ENCODE peak calls at places on chromosomes 6 and 20, in five cellular contexts. One of them, this sample, is unnamed.

GRCh38 chr6:130720076-130720475 is 107.1 kb upstream of the SMLR1 start:
- DNase-seq in HepG2: no peak
- DNase-seq in GM12878: no peak
- DNase-seq in NT2/D1: no peak
- DNase-seq in H1: no peak
- DNase-seq in this sample: no peak

GRCh38 chr20:44075191-44075949 is 111.6 kb downstream of the JPH2 start:
- DNase-seq in HepG2: no peak
- DNase-seq in GM12878: no peak
- DNase-seq in NT2/D1: no peak
- DNase-seq in H1: no peak
- DNase-seq in this sample: no peak

GRCh38 chr20:49275634-49276033 is 2.2 kb downstream of the ZNFX1 start:
- DNase-seq in HepG2: no peak
- DNase-seq in GM12878: no peak
- DNase-seq in NT2/D1: no peak
- DNase-seq in H1: no peak
- DNase-seq in this sample: no peak

GRCh38 chr20:4821590-4821989 is 99.9 kb downstream of the PRND start:
- DNase-seq in HepG2: no peak
- DNase-seq in GM12878: no peak
- DNase-seq in NT2/D1: no peak
- DNase-seq in H1: no peak
- DNase-seq in this sample: no peak

GRCh38 chr6:165657325-165657680 is 5.7 kb downstream of the PDE10A start:
- DNase-seq in HepG2: no peak
- DNase-seq in GM12878: no peak
- DNase-seq in NT2/D1: no peak
- DNase-seq in H1: no peak
- DNase-seq in this sample: no peak

GRCh38 chr6:4372866-4373265 is 237.5 kb upstream of the ECI2 start:
- DNase-seq in HepG2: no peak
- DNase-seq in GM12878: no peak
- DNase-seq in NT2/D1: no peak
- DNase-seq in H1: no peak
- DNase-seq in this sample: no peak

GRCh38 chr6:44696099-44696498 is 308.6 kb downstream of the CDC5L start:
- DNase-seq in HepG2: no peak
- DNase-seq in GM12878: no peak
- DNase-seq in NT2/D1: no peak
- DNase-seq in H1: no peak
- DNase-seq in this sample: no peak

GRCh38 chr6:11202513-11203305 is 29.8 kb downstream of the NEDD9 start:
- DNase-seq in HepG2: peak; percentile 100
- DNase-seq in GM12878: no peak
- DNase-seq in NT2/D1: peak; percentile 15
- DNase-seq in H1: no peak
- DNase-seq in this sample: peak; percentile 12

GRCh38 chr20:61560361-61560853 is 308.3 kb downstream of the CDH4 start:
- DNase-seq in HepG2: no peak
- DNase-seq in GM12878: no peak
- DNase-seq in NT2/D1: no peak
- DNase-seq in H1: peak; percentile 25
- DNase-seq in this sample: peak; percentile 12

GRCh38 chr6:148140772-148141557 is 201.7 kb upstream of the SASH1 start:
- DNase-seq in HepG2: peak; percentile 13
- DNase-seq in GM12878: no peak
- DNase-seq in NT2/D1: no peak
- DNase-seq in H1: no peak
- DNase-seq in this sample: no peak

GRCh38 chr20:5642155-5642981 is 107.8 kb upstream of the SHLD1 start:
- DNase-seq in HepG2: no peak
- DNase-seq in GM12878: no peak
- DNase-seq in NT2/D1: no peak
- DNase-seq in H1: no peak
- DNase-seq in this sample: no peak

GRCh38 chr6:87904041-87904440 is 143.6 kb upstream of the SPACA1 start:
- DNase-seq in HepG2: no peak
- DNase-seq in GM12878: no peak
- DNase-seq in NT2/D1: peak; percentile 42
- DNase-seq in H1: no peak
- DNase-seq in this sample: no peak

GRCh38 chr6:169898788-169899480 is 147.5 kb downstream of the ERMARD start:
- DNase-seq in HepG2: no peak
- DNase-seq in GM12878: no peak
- DNase-seq in NT2/D1: no peak
- DNase-seq in H1: no peak
- DNase-seq in this sample: no peak

GRCh38 chr6:104796031-104796785 is 63.5 kb downstream of the HACE1 start:
- DNase-seq in HepG2: no peak
- DNase-seq in GM12878: no peak
- DNase-seq in NT2/D1: no peak
- DNase-seq in H1: no peak
- DNase-seq in this sample: no peak

GRCh38 chr6:169950558-169950957 is 199.1 kb downstream of the ERMARD start:
- DNase-seq in HepG2: no peak
- DNase-seq in GM12878: no peak
- DNase-seq in NT2/D1: no peak
- DNase-seq in H1: no peak
- DNase-seq in this sample: no peak

GRCh38 chr20:57426831-57427230 is 35.6 kb downstream of the RBM38 start:
- DNase-seq in HepG2: no peak
- DNase-seq in GM12878: no peak
- DNase-seq in NT2/D1: no peak
- DNase-seq in H1: no peak
- DNase-seq in this sample: no peak

GRCh38 chr6:36038120-36038876 is 10.7 kb downstream of the MAPK14 start:
- DNase-seq in HepG2: no peak
- DNase-seq in GM12878: no peak
- DNase-seq in NT2/D1: no peak
- DNase-seq in H1: no peak
- DNase-seq in this sample: no peak

GRCh38 chr20:8527998-8528397 is 395.9 kb downstream of the PLCB1 start:
- DNase-seq in HepG2: no peak
- DNase-seq in GM12878: peak; percentile 38
- DNase-seq in NT2/D1: no peak
- DNase-seq in H1: no peak
- DNase-seq in this sample: no peak

GRCh38 chr6:134240664-134241431 is 77.1 kb downstream of the SGK1 start:
- DNase-seq in HepG2: no peak
- DNase-seq in GM12878: no peak
- DNase-seq in NT2/D1: no peak
- DNase-seq in H1: no peak
- DNase-seq in this sample: no peak

GRCh38 chr6:152308306-152308705 is 328.9 kb downstream of the SYNE1 start:
- DNase-seq in HepG2: no peak
- DNase-seq in GM12878: no peak
- DNase-seq in NT2/D1: no peak
- DNase-seq in H1: no peak
- DNase-seq in this sample: no peak

GRCh38 chr20:37524859-37525708 is 2.6 kb downstream of the BLCAP start:
- DNase-seq in HepG2: no peak
- DNase-seq in GM12878: no peak
- DNase-seq in NT2/D1: no peak
- DNase-seq in H1: no peak
- DNase-seq in this sample: no peak

GRCh38 chr20:38827770-38828281 is 22.3 kb downstream of the PPP1R16B start:
- DNase-seq in HepG2: no peak
- DNase-seq in GM12878: no peak
- DNase-seq in NT2/D1: no peak
- DNase-seq in H1: no peak
- DNase-seq in this sample: no peak

GRCh38 chr20:45835230-45836224 is 1.9 kb downstream of the SNX21 start:
- DNase-seq in HepG2: no peak
- DNase-seq in GM12878: no peak
- DNase-seq in NT2/D1: no peak
- DNase-seq in H1: no peak
- DNase-seq in this sample: no peak

GRCh38 chr6:8664070-8664469 is 228.7 kb upstream of the SLC35B3 start:
- DNase-seq in HepG2: no peak
- DNase-seq in GM12878: no peak
- DNase-seq in NT2/D1: no peak
- DNase-seq in H1: no peak
- DNase-seq in this sample: no peak

DNA sequence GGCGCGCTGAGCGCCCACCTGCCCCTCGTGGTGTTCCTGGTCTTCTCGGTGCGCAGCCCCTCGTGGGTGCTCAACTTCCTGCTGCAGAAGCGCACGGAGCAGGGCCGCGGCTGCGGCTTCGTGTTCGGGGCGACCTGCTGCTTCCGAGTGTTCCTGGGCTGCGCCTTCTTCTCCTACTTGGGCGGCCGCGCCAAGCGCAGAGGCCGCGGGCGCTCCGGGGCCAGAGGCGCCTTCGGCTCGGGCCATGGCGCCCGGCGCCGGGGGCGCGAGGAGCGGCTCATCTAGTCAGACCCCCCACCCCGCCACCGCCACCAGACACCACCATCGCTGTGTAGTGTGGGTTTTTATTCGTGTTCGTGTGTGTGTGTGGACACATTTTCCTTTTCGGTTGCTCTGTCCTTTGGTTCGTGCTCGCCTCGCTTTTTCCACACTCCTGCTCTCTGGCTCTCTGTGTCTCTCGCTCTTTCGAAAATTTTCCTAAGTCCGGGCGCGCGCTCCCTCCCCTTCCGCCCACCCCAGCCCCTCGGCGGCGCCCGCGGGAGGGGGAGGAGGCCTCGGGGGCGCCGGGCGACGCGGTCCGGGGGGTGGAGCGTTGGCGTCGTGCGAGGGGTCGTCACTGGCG is 38.0 kb downstream of the GNAS start:
- DNase-seq in HepG2: peak; percentile 85
- DNase-seq in GM12878: no peak
- DNase-seq in NT2/D1: no peak
- DNase-seq in H1: no peak
- DNase-seq in this sample: peak; percentile 36
- TF ChIP-seq SUZ12 in HepG2: no peak
- TF ChIP-seq SUZ12 in GM12878: no peak
- TF ChIP-seq SUZ12 in NT2/D1: no peak
- TF ChIP-seq SUZ12 in H1: no peak
- TF ChIP-seq SUZ12 in this sample: no peak

GRCh38 chr6:6008114-6008647 is 1.5 kb upstream of the NRN1 start:
- DNase-seq in HepG2: no peak
- DNase-seq in GM12878: no peak
- DNase-seq in NT2/D1: no peak
- DNase-seq in H1: no peak
- DNase-seq in this sample: no peak
- TF ChIP-seq SUZ12 in HepG2: no peak
- TF ChIP-seq SUZ12 in GM12878: no peak
- TF ChIP-seq SUZ12 in NT2/D1: no peak
- TF ChIP-seq SUZ12 in H1: no peak
- TF ChIP-seq SUZ12 in this sample: no peak

GRCh38 chr6:31113861-31114539 is 600 bp upstream of the PSORS1C1 start:
- DNase-seq in HepG2: no peak
- DNase-seq in GM12878: no peak
- DNase-seq in NT2/D1: no peak
- DNase-seq in H1: no peak
- DNase-seq in this sample: no peak

GRCh38 chr6:31114540-31114876 is at the start of gene PSORS1C1:
- DNase-seq in HepG2: peak; percentile 49
- DNase-seq in GM12878: no peak
- DNase-seq in NT2/D1: no peak
- DNase-seq in H1: no peak
- DNase-seq in this sample: no peak

GRCh38 chr6:31112478-31112877 is at the start of gene C6orf15:
- DNase-seq in HepG2: no peak
- DNase-seq in GM12878: no peak
- DNase-seq in NT2/D1: no peak
- DNase-seq in H1: no peak
- DNase-seq in this sample: no peak

GRCh38 chr6:31111712-31112111 is 663 bp downstream of the C6orf15 start:
- DNase-seq in HepG2: no peak
- DNase-seq in GM12878: no peak
- DNase-seq in NT2/D1: no peak
- DNase-seq in H1: no peak
- DNase-seq in this sample: no peak

DNA sequence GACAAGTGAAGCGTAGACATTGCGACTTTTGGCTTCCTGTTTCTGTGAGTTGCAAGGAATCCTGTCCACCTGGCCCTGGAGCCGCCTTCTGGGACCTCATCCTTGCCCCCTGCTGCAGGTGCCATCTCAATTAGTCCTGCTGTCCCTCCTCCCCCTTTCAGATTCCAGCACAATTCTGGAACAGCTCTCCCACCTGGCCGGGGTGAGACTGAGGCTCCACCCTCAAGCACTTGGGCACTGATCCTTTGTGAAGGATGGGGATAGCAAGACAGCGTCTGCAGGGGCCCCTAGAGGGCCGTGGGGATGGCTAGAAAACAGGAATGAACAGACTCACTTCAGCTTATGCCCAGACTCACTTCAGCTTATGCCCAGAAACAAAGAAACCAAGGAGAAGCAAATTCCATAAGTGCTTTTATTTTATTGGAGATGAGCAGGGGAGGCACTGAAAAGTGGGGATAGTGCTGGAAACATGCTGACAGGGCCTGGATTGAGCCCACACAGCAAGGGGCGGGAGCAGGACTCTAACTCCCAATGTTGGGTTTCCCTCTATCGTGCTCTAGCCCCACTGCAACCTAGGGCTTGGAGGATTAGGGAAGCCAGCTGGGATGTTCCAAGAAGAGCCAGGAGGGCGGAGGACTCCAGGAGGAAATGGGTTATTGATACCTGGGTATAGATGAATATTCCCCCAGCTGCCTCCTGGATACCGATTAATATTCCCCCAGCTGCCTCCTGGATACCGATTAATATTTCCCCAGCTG is 1.4 kb downstream of the C6orf15 start:
- DNase-seq in HepG2: no peak
- DNase-seq in GM12878: no peak
- DNase-seq in NT2/D1: no peak
- DNase-seq in H1: no peak
- DNase-seq in this sample: no peak
- TF ChIP-seq SUZ12 in HepG2: no peak
- TF ChIP-seq SUZ12 in GM12878: no peak
- TF ChIP-seq SUZ12 in NT2/D1: no peak
- TF ChIP-seq SUZ12 in H1: no peak
- TF ChIP-seq SUZ12 in this sample: no peak

DNA sequence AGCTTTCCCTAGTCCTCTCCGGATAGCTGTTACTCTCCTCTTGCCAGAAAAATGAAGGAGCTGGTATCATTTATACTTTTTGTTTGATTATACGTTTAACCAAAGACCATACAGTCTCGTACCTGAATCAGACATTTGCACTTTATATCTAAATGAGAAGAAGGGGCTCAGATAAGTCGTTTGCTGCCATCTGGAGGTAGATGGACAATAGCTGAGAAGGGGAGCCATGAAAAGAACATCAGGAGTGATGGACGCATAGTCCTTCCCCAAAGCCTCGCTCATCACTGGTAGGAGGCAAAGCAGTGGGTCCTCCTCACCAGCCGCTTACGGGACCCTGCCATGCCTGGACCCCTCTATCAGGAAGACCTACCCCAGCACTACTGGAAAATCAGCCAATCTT is 45.4 kb downstream of the RPF2 start:
- DNase-seq in HepG2: no peak
- DNase-seq in GM12878: no peak
- DNase-seq in NT2/D1: no peak
- DNase-seq in H1: no peak
- DNase-seq in this sample: no peak
- TF ChIP-seq SUZ12 in HepG2: no peak
- TF ChIP-seq SUZ12 in GM12878: no peak
- TF ChIP-seq SUZ12 in NT2/D1: no peak
- TF ChIP-seq SUZ12 in H1: no peak
- TF ChIP-seq SUZ12 in this sample: no peak

GRCh38 chr6:90286884-90287488 is 9.7 kb downstream of the BACH2 start:
- DNase-seq in HepG2: peak; percentile 28
- DNase-seq in GM12878: no peak
- DNase-seq in NT2/D1: peak; percentile 70
- DNase-seq in H1: peak; percentile 62
- DNase-seq in this sample: peak; percentile 59
- TF ChIP-seq SUZ12 in HepG2: no peak
- TF ChIP-seq SUZ12 in GM12878: no peak
- TF ChIP-seq SUZ12 in NT2/D1: no peak
- TF ChIP-seq SUZ12 in H1: no peak
- TF ChIP-seq SUZ12 in this sample: no peak

This sample was measured in HEK293T.